ENCODE peak calls at places on chromosomes 13 and 19, in five cellular contexts. R is omental fat pad, M is psoas muscle, L is lower leg skin, H is activated B cell treated with CpG ODN at 0.5 μM for 24 hours. B is an unnamed sample.

GRCh38 chr19:46073268-46073922 is 32.6 kb upstream of the IGFL4 start:
- DNase-seq in M (no peak), R (no peak), H (no peak), L (no peak), B (no peak)

GRCh38 chr13:71867101-71867814 is at the start of gene DACH1:
- DNase-seq in M (peak), L (no peak), H (no peak), R (no peak), B (peak)

GRCh38 chr13:102718746-102719145 is 23.9 kb upstream of the METTL21C start:
- DNase-seq in M (no peak), R (no peak), H (no peak), L (no peak), B (no peak)

GRCh38 chr19:3699071-3699740 is 1.1 kb downstream of the PIP5K1C start:
- DNase-seq in L (peak), R (no peak), M (peak), H (peak), B (no peak)

GRCh38 chr19:34841780-34842179 is 68.8 kb upstream of the ZNF599 start:
- DNase-seq in M (no peak), R (no peak), H (no peak), L (no peak), B (no peak)

GRCh38 chr19:3434630-3435553 is 45.4 kb downstream of the SMIM24 start:
- DNase-seq in M (peak), L (peak), H (peak), R (peak), B (peak)

GRCh38 chr13:109145631-109146030 is 516.2 kb downstream of the MYO16 start:
- DNase-seq in R (no peak), L (no peak), M (no peak), H (no peak), B (no peak)

GRCh38 chr13:112376050-112376681 is at the start of gene SPACA7:
- DNase-seq in M (no peak), H (no peak), R (no peak), L (no peak), B (no peak)

GRCh38 chr13:102784501-102784900 is 10.9 kb upstream of the TEX30 start:
- DNase-seq in M (no peak), H (no peak), L (no peak), R (no peak), B (no peak)

GRCh38 chr19:2059422-2060201 is 8.6 kb upstream of the MKNK2 start:
- DNase-seq in M (peak), R (no peak), H (no peak), L (peak), B (no peak)

GRCh38 chr19:46624958-46625661 is at the start of gene PTGIR:
- DNase-seq in R (no peak), L (peak), H (no peak), M (peak), B (no peak)

GRCh38 chr13:112103971-112104872 is 37.3 kb downstream of the SOX1 start:
- DNase-seq in L (no peak), H (no peak), R (no peak), M (no peak), B (no peak)

GRCh38 chr13:50509167-50509566 is 334.3 kb downstream of the DLEU7 start:
- DNase-seq in H (no peak), L (no peak), M (no peak), R (no peak), B (no peak)

GRCh38 chr13:80299046-80299445 is 41.9 kb downstream of the SPRY2 start:
- DNase-seq in H (no peak), L (no peak), M (no peak), R (no peak), B (no peak)

GRCh38 chr13:72565893-72566292 is 161.5 kb downstream of the MZT1 start:
- DNase-seq in M (no peak), L (no peak), H (no peak), R (no peak), B (no peak)

GRCh38 chr19:6066661-6067646 is 43.3 kb downstream of the RFX2 start:
- DNase-seq in M (peak), H (no peak), R (peak), L (peak), B (no peak)

GRCh38 chr13:88235441-88235840 is 564.3 kb downstream of the SLITRK5 start:
- DNase-seq in R (no peak), L (no peak), M (no peak), H (no peak), B (no peak)

GRCh38 chr13:34654203-34654602 is 287.9 kb upstream of the NBEA start:
- DNase-seq in L (no peak), R (no peak), M (no peak), H (no peak), B (no peak)

GRCh38 chr19:19402656-19403372 is 2.7 kb upstream of the GATAD2A start:
- DNase-seq in M (no peak), R (no peak), L (no peak), H (no peak), B (no peak)

GRCh38 chr13:23866420-23867026 is 22.7 kb downstream of the MIPEP start:
- DNase-seq in R (no peak), L (no peak), M (no peak), H (no peak), B (no peak)

GRCh38 chr19:19274716-19275115 is 1.6 kb upstream of the TM6SF2 start:
- DNase-seq in H (no peak), L (no peak), M (no peak), R (no peak), B (no peak)

GRCh38 chr13:110771194-110771593 is 57.7 kb downstream of the ING1 start:
- DNase-seq in M (no peak), L (no peak), H (no peak), R (no peak), B (no peak)

GRCh38 chr19:33621811-33622504 is at the start of gene CHST8:
- DNase-seq in L (no peak), H (no peak), R (no peak), M (peak), B (no peak)

GRCh38 chr19:38155453-38155852 is 68.6 kb downstream of the DPF1 start:
- DNase-seq in L (no peak), R (no peak), M (no peak), H (no peak), B (no peak)

GRCh38 chr13:66675620-66676019 is 554.5 kb downstream of the PCDH9 start:
- DNase-seq in R (no peak), L (no peak), H (no peak), M (no peak), B (no peak)

GRCh38 chr19:31943305-31943704 is 402.1 kb upstream of the ZNF507 start:
- DNase-seq in R (no peak), H (no peak), L (no peak), M (no peak), B (no peak)

GRCh38 chr19:42150940-42151339 is 18.7 kb upstream of the POU2F2 start:
- DNase-seq in L (no peak), R (no peak), H (no peak), M (no peak), B (no peak)

GRCh38 chr19:19744641-19745040 is 11.7 kb upstream of the ZNF14 start:
- DNase-seq in M (no peak), R (no peak), L (no peak), H (no peak), B (no peak)

GRCh38 chr13:110277357-110277950 is 29.5 kb downstream of the COL4A1 start:
- DNase-seq in R (no peak), M (no peak), L (peak), H (no peak), B (no peak)

GRCh38 chr19:18831524-18832330 is at the start of gene UPF1:
- DNase-seq in M (peak), R (peak), H (peak), L (peak), B (peak)

GRCh38 chr19:50512999-50513745 is 541 bp downstream of the ASPDH start:
- DNase-seq in R (no peak), M (no peak), H (no peak), L (no peak), B (no peak)

GRCh38 chr19:34963531-34964406 is at the start of gene ZNF792:
- DNase-seq in M (peak), R (no peak), L (peak), H (peak), B (peak)

GRCh38 chr13:19152403-19152802 is 29.2 kb downstream of the TUBA3C start:
- DNase-seq in M (no peak), L (no peak), H (no peak), R (no peak), B (no peak)

GRCh38 chr19:47071731-47072130 is 23.3 kb upstream of the TMEM160 start:
- DNase-seq in H (no peak), M (no peak), L (no peak), R (no peak), B (no peak)

GRCh38 chr13:28750187-28751045 is 31.6 kb upstream of the SLC46A3 start:
- DNase-seq in L (no peak), H (no peak), R (no peak), M (no peak), B (no peak)

GRCh38 chr19:55253842-55254624 is 4.8 kb downstream of the PPP6R1 start:
- DNase-seq in H (peak), L (no peak), M (peak), R (no peak), B (no peak)

GRCh38 chr19:6693056-6693471 is 23.1 kb upstream of the TNFSF14 start:
- DNase-seq in H (no peak), L (no peak), M (no peak), R (no peak), B (no peak)

GRCh38 chr13:37163626-37164365 is 58.3 kb upstream of the CSNK1A1L start:
- DNase-seq in H (no peak), M (no peak), R (no peak), L (no peak), B (no peak)

GRCh38 chr19:19597809-19598306 is 20.6 kb downstream of the PBX4 start:
- DNase-seq in L (no peak), R (no peak), M (no peak), H (no peak), B (no peak)

DNA sequence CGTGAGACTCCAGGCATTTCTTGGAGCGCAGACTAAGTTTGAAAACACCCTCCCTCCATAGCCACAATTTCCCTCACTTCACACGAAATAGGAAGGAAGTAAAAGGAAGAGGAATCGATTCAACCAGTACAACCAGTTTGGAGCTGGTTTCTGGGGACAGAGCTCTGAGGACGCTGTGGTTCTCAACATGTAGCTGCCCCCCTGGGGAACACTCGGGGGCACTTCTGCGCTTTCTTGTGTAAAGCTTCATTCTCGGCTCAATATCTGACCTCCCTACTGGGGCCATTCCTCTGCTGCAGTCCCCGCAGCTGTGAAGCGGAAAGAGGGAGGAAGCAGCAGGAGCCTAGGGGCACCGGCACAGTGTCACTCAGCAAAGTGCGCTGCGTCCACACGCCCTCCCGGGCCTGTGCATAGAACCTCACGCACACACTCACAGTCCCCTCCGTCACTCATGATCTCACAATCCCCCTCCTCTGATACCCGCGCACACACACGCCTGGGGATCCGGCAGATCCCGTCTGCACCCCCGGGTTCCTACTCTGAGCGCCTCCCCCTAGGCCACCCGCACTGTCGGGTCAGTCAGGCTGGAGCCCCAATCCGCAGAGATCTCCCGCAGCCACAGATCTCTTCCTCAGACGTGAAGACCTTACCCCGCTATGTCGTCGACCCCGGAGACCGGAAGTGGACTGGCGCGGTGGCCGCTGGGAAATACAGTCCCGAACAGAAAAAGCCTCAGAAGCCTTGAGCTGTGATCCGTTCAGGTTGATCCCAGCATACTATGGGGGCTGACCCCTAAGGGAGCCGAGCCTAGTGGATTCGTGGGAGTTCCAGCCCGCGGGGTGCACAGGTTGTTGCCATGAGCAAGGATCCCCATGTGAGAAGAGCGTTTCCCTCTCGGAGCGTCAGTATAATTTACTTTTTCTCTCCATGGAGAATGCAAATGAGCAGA is at the start of gene ZNF780A:
- DNase-seq in L (peak), R (peak), H (peak), M (peak), B (peak)
- TF ChIP-seq CTCF in L (no peak), R (no peak), H (no peak), M (no peak), B (no peak)

GRCh38 chr19:48717059-48717395 is 2.5 kb downstream of the MAMSTR start:
- DNase-seq in L (no peak), H (no peak), M (no peak), R (no peak), B (no peak)

GRCh38 chr19:48720251-48720612 is 707 bp upstream of the MAMSTR start:
- DNase-seq in M (peak), L (no peak), R (no peak), H (no peak), B (no peak)

GRCh38 chr19:48720613-48721296 is 1.2 kb upstream of the MAMSTR start:
- DNase-seq in H (peak), M (peak), R (peak), L (peak), B (peak)

GRCh38 chr19:48718711-48719231 is 754 bp downstream of the MAMSTR start:
- DNase-seq in M (peak), R (no peak), H (no peak), L (no peak), B (no peak)

GRCh38 chr19:48719263-48720171 is at the start of gene MAMSTR:
- DNase-seq in R (no peak), H (no peak), M (peak), L (no peak), B (no peak)
- TF ChIP-seq CTCF in R (no peak), H (no peak), M (no peak), L (no peak), B (no peak)

DNA sequence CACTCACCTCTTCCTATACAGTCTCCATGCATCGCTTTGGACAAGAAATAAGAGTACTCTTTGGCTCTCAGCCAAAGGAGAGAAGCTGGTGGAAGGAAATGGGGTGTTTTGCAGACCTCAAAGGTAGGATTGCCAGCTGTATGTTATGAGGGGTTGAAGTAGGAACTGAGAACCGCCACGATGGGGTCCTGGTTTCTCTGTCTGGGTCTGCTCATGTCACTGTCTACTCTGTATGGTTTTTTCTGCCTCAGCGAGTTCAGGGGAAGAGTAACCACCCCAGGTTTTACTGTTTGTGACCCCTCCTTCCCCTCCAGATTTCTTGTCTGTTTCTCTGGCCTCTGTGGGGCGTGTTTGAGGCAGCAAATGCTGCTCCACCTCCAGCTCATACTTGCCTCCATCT is 4.1 kb downstream of the ZNF805 start:
- DNase-seq in H (no peak), R (no peak), L (no peak), M (no peak), B (peak)
- TF ChIP-seq CTCF in H (no peak), R (no peak), L (no peak), M (no peak), B (no peak)

DNA sequence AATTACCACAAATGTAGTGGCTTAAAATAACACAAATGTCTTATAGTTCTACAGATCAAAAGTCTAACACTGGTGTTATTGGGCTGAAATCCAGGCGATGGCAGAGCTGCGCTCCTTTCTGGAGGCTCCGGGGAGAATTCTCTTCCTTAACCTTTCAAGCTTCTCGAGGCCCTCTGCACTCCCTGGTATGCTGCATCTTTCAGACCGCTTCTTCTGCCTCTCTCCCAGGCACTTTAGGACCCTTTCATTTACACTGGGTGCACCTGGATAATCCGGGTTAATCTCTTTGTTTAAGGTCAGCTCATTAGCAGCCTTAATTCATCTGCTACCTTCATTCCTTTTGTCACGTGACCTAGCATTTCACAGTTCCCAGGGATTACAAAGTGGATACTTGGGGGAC is 211.3 kb upstream of the RFC3 start:
- DNase-seq in M (no peak), R (no peak), H (no peak), L (no peak), B (no peak)
- TF ChIP-seq CTCF in M (no peak), R (no peak), H (no peak), L (no peak), B (peak)

GRCh38 chr19:7968796-7969559 is 25.5 kb upstream of the TIMM44 start:
- DNase-seq in L (no peak), H (no peak), R (no peak), M (peak), B (no peak)
- TF ChIP-seq CTCF in L (no peak), H (no peak), R (no peak), M (no peak), B (no peak)

GRCh38 chr13:97125051-97125809 is 96.9 kb upstream of the MBNL2 start:
- DNase-seq in L (peak), H (no peak), M (peak), R (no peak), B (no peak)
- TF ChIP-seq CTCF in L (no peak), H (no peak), M (no peak), R (no peak), B (peak)

GRCh38 chr19:48873476-48874308 is 1.5 kb downstream of the PPP1R15A start:
- DNase-seq in M (no peak), R (no peak), L (peak), H (no peak), B (no peak)
- TF ChIP-seq CTCF in M (no peak), R (no peak), L (no peak), H (no peak), B (no peak)

DNA sequence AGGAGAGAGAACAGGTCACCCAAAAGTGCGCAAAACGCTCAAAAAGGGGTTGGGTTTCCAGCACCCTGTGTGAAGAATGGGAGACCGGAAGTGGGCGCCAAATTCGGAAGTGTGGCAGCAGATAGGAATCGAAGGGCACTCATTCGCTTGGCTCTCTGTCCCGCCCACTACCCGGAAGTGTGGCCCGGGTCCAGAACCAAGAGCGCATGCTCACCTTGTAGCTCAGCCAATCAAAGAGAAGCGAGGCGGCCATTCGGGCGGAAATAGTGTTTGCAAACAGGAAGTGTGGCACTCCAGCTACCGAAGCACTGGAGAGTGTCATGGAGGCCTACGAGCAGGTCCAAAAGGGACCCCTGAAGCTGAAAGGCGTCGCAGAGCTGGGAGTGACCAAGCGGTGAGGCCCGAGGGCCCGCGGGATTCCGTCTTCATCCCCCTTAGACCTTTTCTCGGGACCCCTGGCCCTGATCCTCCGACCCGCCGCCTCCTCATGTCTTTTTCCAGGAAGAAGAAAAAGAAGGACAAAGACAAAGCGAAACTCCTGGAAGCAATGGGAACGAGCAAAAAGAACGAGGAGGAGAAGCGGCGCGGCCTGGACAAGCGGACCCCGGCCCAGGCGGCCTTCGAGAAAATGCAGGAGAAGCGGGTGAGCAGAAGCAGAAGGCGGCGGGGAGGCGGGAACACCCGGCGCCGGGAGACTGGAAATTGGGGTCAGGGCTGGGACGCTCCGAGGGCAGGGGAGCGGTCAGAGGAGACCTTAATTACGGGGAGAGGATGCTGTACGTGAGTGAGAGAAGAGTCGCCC is at the start of gene FAM32A:
- DNase-seq in R (peak), L (peak), M (peak), H (peak), B (peak)
- TF ChIP-seq CTCF in R (no peak), L (no peak), M (peak), H (no peak), B (peak)

GRCh38 chr13:77810430-77810829 is 108.2 kb downstream of the EDNRB start:
- DNase-seq in R (no peak), H (no peak), L (no peak), M (no peak), B (no peak)
- TF ChIP-seq CTCF in R (no peak), H (no peak), L (no peak), M (peak), B (peak)

B was measured in type B pancreatic cell.